ENCODE peak calls at places on chromosomes 16 and 17, in ten cellular contexts. N is IMR-90; T is upper lobe of right lung; V is GM23248; L is CD8-positive, alpha-beta memory T cell; D is cardiac muscle cell; G is aorta; A is transverse colon; Q is left ventricle myocardium inferior; R is ascending aorta. S is an unnamed sample.

GRCh38 chr16:67393111-67393789 is at the start of gene TPPP3:
- DNase-seq in G (peak; percentile 92), V (peak; percentile 91), A (peak; percentile 90), N (peak; percentile 76), Q (peak; percentile 92), L (peak; percentile 25), R (peak; percentile 91), T (peak; percentile 90), D (peak; percentile 87), S (no peak)

GRCh38 chr17:40598928-40599627 is 33.8 kb upstream of the CCR7 start:
- DNase-seq in T (no peak), V (no peak), D (no peak), Q (no peak), R (peak; percentile 70), N (peak; percentile 37), A (peak; percentile 41), L (peak; percentile 90), G (no peak), S (no peak)

GRCh38 chr17:29238133-29238850 is 8.4 kb upstream of the CRYBA1 start:
- DNase-seq in T (no peak), L (no peak), A (no peak), G (no peak), N (peak; percentile 64), Q (no peak), D (no peak), V (peak; percentile 78), R (no peak), S (no peak)

GRCh38 chr17:1583569-1583968 is 21.0 kb upstream of the PITPNA start:
- DNase-seq in L (no peak), D (no peak), T (no peak), Q (no peak), V (no peak), A (no peak), R (no peak), N (no peak), G (no peak), S (no peak)

GRCh38 chr17:43381621-43382020 is 17.2 kb upstream of the ARL4D start:
- DNase-seq in Q (no peak), R (no peak), N (no peak), L (no peak), V (no peak), T (no peak), A (no peak), D (no peak), G (no peak), S (no peak)

GRCh38 chr17:37160940-37161339 is 212.2 kb downstream of the AATF start:
- DNase-seq in G (no peak), D (no peak), A (no peak), R (no peak), V (peak; percentile 31), N (peak; percentile 57), Q (no peak), L (no peak), T (no peak), S (no peak)

GRCh38 chr17:21500064-21500463 is 123.9 kb downstream of the KCNJ12 start:
- DNase-seq in Q (no peak), G (no peak), R (no peak), V (no peak), A (no peak), L (no peak), N (no peak), D (no peak), T (no peak), S (no peak)

GRCh38 chr16:63877401-63877800 is 1244.5 kb downstream of the CDH11 start:
- DNase-seq in N (no peak), G (no peak), Q (no peak), D (no peak), T (no peak), A (no peak), L (no peak), R (no peak), V (no peak), S (no peak)

GRCh38 chr16:12120982-12121652 is 144.6 kb downstream of the SNX29 start:
- DNase-seq in Q (no peak), R (no peak), N (no peak), L (no peak), A (no peak), G (no peak), T (peak; percentile 46), V (no peak), D (no peak), S (no peak)

DNA sequence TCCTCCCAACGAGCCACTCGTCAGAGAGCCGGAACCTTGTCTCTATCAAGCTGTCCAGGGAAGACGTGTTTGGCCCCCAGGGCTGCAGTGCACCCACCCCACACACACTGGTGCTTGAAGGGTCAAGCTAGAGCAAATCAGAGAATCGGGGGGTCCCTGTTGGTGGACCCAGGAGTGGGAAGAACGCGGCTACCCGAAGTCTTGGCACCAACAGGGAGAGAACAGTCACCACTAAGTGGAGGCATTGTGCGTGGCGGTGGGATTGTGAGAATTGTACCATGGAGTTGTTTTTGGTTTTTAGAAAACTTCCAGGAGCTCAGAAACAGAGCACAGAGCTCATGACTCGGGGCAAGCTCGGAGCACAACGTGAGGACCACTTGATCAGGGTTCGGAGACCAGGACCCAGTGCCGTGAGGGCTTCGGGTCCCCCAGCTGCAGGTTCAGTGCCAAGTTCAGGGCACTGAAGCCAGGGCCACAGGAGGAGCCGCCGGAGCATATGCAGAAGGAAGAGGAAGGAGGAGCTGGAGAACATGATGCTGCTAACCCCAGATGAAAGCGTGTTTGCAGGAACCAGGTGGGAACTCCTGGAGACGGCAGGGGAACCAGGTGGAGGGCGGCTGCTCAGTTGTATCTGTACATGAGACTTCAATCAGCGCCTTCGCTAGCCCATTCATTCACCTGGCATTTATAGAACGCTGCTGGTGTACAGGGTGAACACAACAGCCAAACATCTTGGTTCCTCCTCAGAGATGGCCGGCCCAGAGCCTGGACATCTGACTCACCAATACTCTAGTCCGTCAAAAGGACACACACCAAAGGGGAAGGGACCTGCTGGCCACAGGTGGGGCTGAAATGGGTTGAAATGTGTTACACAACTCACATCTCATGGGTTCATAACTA is 42.8 kb downstream of the METRNL start:
- DNase-seq in V (peak; percentile 79), N (no peak), G (peak; percentile 48), Q (no peak), A (no peak), L (no peak), T (no peak), R (peak; percentile 63), D (no peak), S (no peak)
- H3K4me1 ChIP-seq in V (peaks cover 16% of the 10 kb centered on the region), N (no peaks in the 10 kb centered on the region), G (no peaks in the 10 kb centered on the region), Q (peaks cover 14% of the 10 kb centered on the region), A (peaks cover 6% of the 10 kb centered on the region), L (peaks cover 20% of the 10 kb centered on the region), T (peaks cover 12% of the 10 kb centered on the region), R (no peaks in the 10 kb centered on the region), D (no peaks in the 10 kb centered on the region), S (peaks cover 1% of the 10 kb centered on the region)

DNA sequence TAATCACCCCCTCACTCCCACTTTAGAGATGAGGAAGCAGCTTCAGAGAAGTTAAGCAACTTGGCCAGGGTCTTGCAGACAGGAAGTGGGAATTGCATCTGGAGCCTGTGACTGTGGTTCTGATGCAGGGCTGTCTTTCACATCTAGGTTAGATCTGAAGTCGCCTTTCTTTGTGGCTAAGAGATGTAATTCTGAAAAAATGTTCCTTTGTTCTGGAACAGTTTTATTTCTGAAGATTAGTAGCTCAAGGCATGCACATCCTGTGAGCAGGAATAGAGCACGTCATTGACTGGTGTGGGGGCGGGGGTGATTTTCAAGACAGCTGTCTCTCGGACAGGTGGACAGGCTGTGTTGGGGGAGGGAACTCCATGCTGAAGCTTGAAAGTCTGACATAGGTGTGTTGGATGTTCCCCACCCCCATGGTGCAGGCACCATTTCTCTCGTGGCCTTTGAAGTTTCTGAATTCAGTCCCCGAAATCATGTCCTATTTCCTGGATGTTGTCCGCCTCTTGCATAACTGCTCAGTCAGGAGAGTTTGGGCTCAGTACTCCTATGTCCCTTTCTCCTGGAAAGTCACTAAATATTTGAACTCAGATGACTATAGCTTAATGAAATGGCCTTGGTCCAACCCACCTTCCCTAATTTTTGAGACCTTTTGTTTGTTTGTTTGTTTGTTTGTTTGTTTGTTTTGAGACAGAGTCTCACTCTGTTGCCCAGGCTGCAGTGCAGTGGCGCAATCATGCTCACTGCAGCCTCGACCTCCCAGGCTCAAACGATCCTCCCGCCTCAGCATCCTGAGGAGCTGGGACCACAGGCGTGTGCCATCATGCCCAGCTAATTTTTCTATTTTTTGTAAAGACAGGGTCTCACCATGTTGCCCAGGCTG is 21.0 kb upstream of the HERPUD1 start:
- DNase-seq in Q (no peak), N (peak; percentile 93), V (peak; percentile 88), D (no peak), R (peak; percentile 72), T (peak; percentile 41), G (no peak), A (peak; percentile 67), L (no peak), S (no peak)
- H3K27ac ChIP-seq in Q (peak overlapping the region; percentile 44), N (peak overlapping the region; percentile 7), V (peak overlapping the region; percentile 81), D (no peak overlapping the region), R (no peak overlapping the region), T (peak overlapping the region; percentile 36), G (no peak overlapping the region), A (peak overlapping the region; percentile 58), L (no peak overlapping the region), S (no peak overlapping the region)

DNA sequence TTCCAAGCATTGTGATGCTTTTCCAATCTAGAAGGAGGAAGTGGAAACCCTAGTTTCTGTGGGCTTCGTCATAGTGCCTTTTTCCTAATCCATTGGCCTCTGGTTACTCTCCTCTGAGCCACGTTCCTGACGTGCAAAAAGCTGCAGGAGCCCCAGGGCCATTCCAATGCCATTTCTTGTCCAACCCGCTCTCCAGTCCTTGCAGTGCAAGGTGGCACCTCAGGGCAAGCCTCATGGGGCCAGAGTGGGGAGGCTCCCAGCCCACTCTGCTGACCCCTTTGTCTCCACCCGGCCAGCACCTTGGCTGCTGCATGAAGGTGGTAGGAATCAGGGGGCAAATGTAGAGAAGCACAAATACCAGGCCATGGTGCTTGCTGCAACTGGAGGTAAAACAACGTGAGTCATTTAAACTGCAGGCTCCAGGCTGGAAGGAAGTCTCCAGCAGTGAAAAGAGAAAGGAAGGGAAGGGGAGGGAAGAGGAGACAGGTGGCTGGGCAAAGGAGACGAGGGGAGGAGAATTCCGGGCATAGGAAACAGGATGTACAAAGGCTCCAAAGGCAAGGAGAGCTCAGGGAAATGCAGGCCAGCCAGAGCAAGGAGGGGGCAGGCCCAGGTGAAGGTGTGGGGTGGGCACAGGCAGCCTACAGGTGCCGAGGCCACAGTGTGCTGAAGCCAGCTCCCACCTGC is 168.2 kb upstream of the TNRC6C start:
- DNase-seq in Q (no peak), N (no peak), V (no peak), L (no peak), A (no peak), G (no peak), T (no peak), R (no peak), D (no peak), S (peak; percentile 60)
- H3K4me1 ChIP-seq in Q (no peaks in the 10 kb centered on the region), N (no peaks in the 10 kb centered on the region), V (no peaks in the 10 kb centered on the region), L (peaks cover 10% of the 10 kb centered on the region), A (no peaks in the 10 kb centered on the region), G (no peaks in the 10 kb centered on the region), T (no peaks in the 10 kb centered on the region), R (no peaks in the 10 kb centered on the region), D (no peaks in the 10 kb centered on the region), S (peaks cover 23% of the 10 kb centered on the region)

DNA sequence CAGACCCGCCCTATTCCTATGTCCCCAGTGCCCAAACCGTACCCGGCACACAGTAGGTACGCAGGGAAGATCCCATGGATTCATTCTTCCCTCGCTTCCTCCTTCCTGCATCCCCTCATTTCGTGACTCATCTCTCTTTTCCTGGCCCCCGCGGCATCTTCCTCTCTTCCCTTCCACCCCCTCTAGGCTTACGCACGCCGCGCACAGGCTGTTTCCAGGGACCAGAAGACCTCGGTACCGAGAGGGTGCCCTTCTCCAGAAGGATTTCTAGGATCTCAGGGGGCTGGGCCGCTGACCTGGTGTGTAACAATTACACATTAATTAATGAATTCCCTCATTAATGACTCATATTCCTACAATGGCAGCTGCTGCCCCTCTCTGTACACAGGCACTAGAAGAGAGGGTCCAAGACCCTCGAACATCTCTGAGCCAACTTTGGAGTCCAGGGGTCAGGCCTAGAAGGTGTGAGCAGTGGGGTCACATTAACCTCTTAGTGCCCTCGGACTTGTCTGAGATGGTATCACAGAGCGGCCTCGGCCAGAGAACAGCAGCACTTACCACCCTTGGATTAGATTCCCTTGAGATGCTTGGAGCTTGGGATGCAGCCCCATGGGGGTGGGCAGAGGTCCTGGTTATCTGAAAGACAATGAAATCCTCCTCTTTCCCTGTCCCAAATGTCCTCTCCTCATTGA is 16.8 kb upstream of the PLLP start:
- DNase-seq in T (no peak), V (no peak), R (peak; percentile 62), N (no peak), A (no peak), D (no peak), L (no peak), Q (no peak), G (no peak), S (no peak)
- H3K27ac ChIP-seq in T (no peak overlapping the region), V (no peak overlapping the region), R (peak overlapping the region; percentile 39), N (no peak overlapping the region), A (no peak overlapping the region), D (no peak overlapping the region), L (no peak overlapping the region), Q (peak overlapping the region; percentile 95), G (no peak overlapping the region), S (no peak overlapping the region)

S was measured in iPS DF 6.9.